ENCODE peak calls at places on chromosomes 6 and 20, in nine cellular contexts. W is HFFc6, F is retinal pigment epithelial cell, M is cardiac muscle cell, B is ELR, P is astrocyte of the hippocampus, X is T-helper 2 cell, U is non-pigmented ciliary epithelial cell, T is prostate gland. I is an unnamed sample.
A peak's percentile ranks its signal among the peaks of the same experiment; 100 is the strongest.

GRCh38 chr6:84768442-84769174 is 4.2 kb upstream of the TBX18 start:
- DNase-seq in W (peak; percentile 22), F (no peak), M (peak; percentile 78), B (no peak), P (peak; percentile 31), X (no peak), U (no peak), T (no peak), I (peak; percentile 80)

GRCh38 chr6:116971959-116972358 is 94.9 kb downstream of the RFX6 start:
- DNase-seq in W (peak; percentile 36), F (peak; percentile 6), M (peak; percentile 51), B (peak; percentile 58), P (peak; percentile 44), X (no peak), U (no peak), T (no peak), I (no peak)

GRCh38 chr6:17015144-17015543 is 86.7 kb upstream of the STMND1 start:
- DNase-seq in W (peak; percentile 68), F (no peak), M (peak; percentile 32), B (peak; percentile 49), P (peak; percentile 81), X (no peak), U (peak; percentile 54), T (no peak), I (peak; percentile 87)

GRCh38 chr20:24098886-24099285 is 110.3 kb upstream of the GGTLC1 start:
- DNase-seq in W (peak; percentile 8), F (no peak), M (peak; percentile 72), B (peak; percentile 13), P (peak; percentile 6), X (no peak), U (peak; percentile 63), T (no peak), I (no peak)

GRCh38 chr6:30614044-30614842 is 2.8 kb downstream of the PPP1R10 start:
- DNase-seq in W (no peak), F (no peak), M (peak; percentile 37), B (no peak), P (no peak), X (no peak), U (no peak), T (no peak), I (no peak)

GRCh38 chr6:73515204-73516101 is 5.4 kb downstream of the EEF1A1 start:
- DNase-seq in W (peak; percentile 80), F (peak; percentile 65), M (peak; percentile 89), B (peak; percentile 91), P (peak; percentile 83), X (peak; percentile 55), U (no peak), T (peak; percentile 65), I (no peak)

GRCh38 chr6:26103770-26104456 is 16.7 kb downstream of the HFE start:
- DNase-seq in W (peak; percentile 90), F (peak; percentile 85), M (peak; percentile 94), B (peak; percentile 95), P (peak; percentile 93), X (peak; percentile 91), U (peak; percentile 87), T (peak; percentile 95), I (peak; percentile 83)

GRCh38 chr6:130993292-130993765 is 69.7 kb downstream of the EPB41L2 start:
- DNase-seq in W (no peak), F (no peak), M (no peak), B (no peak), P (no peak), X (no peak), U (no peak), T (no peak), I (no peak)

GRCh38 chr6:132763269-132763668 is 5.6 kb upstream of the VNN2 start:
- DNase-seq in W (no peak), F (no peak), M (peak; percentile 4), B (no peak), P (no peak), X (peak; percentile 49), U (no peak), T (no peak), I (no peak)

GRCh38 chr20:38228436-38228835 is 32.1 kb downstream of the KIAA1755 start:
- DNase-seq in W (no peak), F (no peak), M (no peak), B (peak; percentile 37), P (no peak), X (no peak), U (no peak), T (no peak), I (peak; percentile 68)